ENCODE peak calls at places on chromosomes 16 and 17, in five cellular contexts. Q, H, F, G and C are unnamed samples.

GRCh38 chr16:4935231-4935855 is 1.6 kb downstream of the PPL start:
- DNase-seq in G (no peak), F (peak), Q (peak), H (peak), C (peak)

GRCh38 chr17:82415786-82416185 is 2.4 kb upstream of the HEXD start:
- DNase-seq in H (no peak), G (no peak), Q (no peak), F (no peak), C (no peak)

GRCh38 chr16:1523581-1524245 is 9.8 kb upstream of the TMEM204 start:
- DNase-seq in H (no peak), G (no peak), F (no peak), Q (no peak), C (no peak)

GRCh38 chr17:63525190-63525946 is 2.2 kb downstream of the KCNH6 start:
- DNase-seq in G (no peak), H (no peak), Q (no peak), F (no peak), C (no peak)

GRCh38 chr16:71367243-71367976 is 8.9 kb downstream of the CALB2 start:
- DNase-seq in F (peak), H (no peak), G (peak), Q (no peak), C (peak)

GRCh38 chr17:66819466-66819865 is 15.5 kb upstream of the CACNG5 start:
- DNase-seq in F (no peak), H (no peak), Q (no peak), G (no peak), C (no peak)

GRCh38 chr17:9054611-9055010 is 33.3 kb downstream of the NTN1 start:
- DNase-seq in G (no peak), F (no peak), H (no peak), Q (no peak), C (no peak)

GRCh38 chr17:77209330-77209748 is 68.6 kb downstream of the SEC14L1 start:
- DNase-seq in G (no peak), F (no peak), Q (peak), H (no peak), C (no peak)

GRCh38 chr17:31736855-31737625 is 122.0 kb downstream of the COPRS start:
- DNase-seq in H (no peak), G (no peak), Q (no peak), F (no peak), C (no peak)

GRCh38 chr17:17511971-17512858 is 16.0 kb upstream of the RASD1 start:
- DNase-seq in H (peak), Q (peak), G (peak), F (no peak), C (peak)

GRCh38 chr17:36808181-36808661 is 129.1 kb upstream of the LHX1 start:
- DNase-seq in Q (no peak), F (no peak), G (no peak), H (no peak), C (no peak)

GRCh38 chr17:48850792-48851325 is 20.0 kb downstream of the CALCOCO2 start:
- DNase-seq in H (no peak), G (no peak), Q (no peak), F (no peak), C (no peak)

GRCh38 chr17:40615295-40615988 is 32.2 kb downstream of the SMARCE1 start:
- DNase-seq in G (peak), F (peak), Q (no peak), H (no peak), C (peak)
- TF ChIP-seq CTCF in G (peak), F (peak), Q (no peak), H (peak), C (peak)

DNA sequence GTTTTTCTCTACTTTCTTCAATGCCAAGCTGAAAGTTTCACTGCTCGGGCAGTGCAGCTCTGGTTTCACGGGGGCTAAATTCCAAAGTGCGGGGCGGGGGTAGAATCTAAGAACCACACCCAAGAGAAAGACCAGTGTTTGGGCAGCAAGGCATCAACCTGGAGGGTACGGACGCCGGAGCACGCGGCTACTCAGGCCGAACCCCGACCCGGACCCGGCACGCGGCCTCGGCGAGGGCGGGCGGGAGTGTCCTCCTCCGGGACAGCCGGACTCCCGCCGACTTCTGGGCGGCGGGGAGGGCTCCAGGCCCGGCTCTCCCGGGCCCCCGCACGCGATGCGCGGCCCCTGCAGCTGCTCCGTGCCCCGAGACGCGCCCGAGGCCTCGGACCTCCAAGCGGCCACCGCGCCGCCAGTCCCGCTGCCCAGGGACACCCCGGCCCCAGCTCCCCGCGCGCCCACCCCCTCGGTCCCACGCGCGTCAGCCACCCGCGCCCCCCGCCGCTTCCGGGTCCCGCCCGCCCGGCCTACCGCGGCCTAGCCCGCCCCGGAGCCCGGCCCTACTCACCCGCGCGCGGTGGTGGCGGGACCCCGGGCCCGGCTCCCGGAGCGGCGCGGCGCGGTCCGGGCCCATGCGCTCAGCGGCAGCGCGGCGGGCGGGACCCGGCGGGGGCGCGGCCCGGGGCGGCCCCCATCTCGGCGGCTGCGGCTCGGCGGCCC is 561 bp downstream of the AXIN1 start:
- DNase-seq in G (no peak), H (peak), F (peak), Q (peak), C (no peak)
- H3K4me3 ChIP-seq in G (peak), H (peak), F (peak), Q (peak), C (peak)

DNA sequence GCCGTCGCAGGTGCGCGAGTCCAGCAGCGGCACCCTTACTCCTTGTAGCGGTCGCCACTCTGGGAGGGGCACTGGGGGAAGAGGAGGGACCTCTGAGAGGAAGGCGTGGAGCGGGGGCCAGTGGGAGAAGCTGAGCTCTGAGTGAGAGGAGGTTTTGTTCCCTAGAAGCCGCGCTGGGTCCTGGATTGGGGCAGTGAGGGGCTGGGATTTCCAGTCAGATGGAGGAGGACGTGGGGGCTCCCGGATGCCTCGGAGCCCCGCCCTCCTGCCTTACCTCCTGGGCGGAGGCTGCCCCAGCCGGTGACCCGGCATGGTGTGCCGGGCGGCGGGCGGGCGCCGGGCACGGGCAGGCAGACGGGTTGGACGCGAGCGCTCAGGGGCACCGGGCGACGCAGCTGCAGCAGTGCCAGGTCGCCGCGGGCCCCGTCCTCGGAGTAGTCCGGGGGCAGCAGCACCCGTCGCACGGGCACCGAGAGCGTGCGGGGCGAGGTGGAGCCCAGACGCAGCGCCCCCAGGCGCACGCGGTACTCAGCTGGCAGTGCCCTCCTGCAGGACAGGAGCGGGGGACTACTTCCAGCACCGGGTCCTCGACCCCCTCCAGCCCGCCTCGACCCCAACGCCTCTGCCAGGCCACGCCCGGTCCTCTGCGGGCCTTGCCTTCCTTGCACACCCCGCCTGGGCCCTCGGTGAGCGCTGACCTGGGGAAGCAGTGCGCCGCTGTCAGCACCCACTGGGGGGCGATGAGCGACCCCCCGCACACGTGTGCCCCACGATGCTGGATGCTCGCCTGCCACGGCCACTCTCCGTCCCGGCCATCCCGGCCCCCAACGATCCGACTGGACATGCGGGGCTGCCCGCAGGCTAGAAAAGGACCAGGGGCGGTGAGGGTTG is 2.0 kb downstream of the PRSS33 start:
- DNase-seq in H (no peak), Q (peak), F (no peak), G (no peak), C (no peak)
- TF ChIP-seq CTCF in H (no peak), Q (no peak), F (no peak), G (no peak), C (peak)

DNA sequence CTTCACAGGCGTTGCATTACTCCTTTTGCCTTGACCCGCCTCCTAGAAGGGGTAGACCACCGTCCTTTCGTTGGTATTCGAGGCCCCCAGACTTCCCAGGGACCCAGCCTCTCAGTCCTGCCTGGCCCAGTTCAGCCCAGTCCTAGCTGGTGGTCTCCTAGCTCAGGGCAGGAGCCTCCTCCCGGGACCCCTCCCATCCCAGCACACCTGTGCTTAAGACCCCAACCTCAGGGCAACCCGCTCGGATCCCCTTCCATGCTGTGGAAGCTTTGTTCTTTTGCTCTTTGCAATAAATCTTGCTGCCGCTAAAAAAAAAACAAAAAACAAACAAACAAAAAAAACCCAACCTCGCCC is 842 bp downstream of the PYDC1 start:
- DNase-seq in Q (no peak), H (no peak), F (no peak), G (no peak), C (no peak)
- H3K4me3 ChIP-seq in Q (no peak), H (peak), F (peak), G (peak), C (no peak)

GRCh38 chr16:85057212-85057889 is 29.8 kb downstream of the KIAA0513 start:
- DNase-seq in Q (no peak), H (no peak), G (peak), F (no peak), C (no peak)
- TF ChIP-seq CTCF in Q (no peak), H (peak), G (no peak), F (peak), C (peak)

GRCh38 chr16:86895609-86896008 is 317.3 kb downstream of the FOXL1 start:
- DNase-seq in G (no peak), Q (no peak), F (no peak), H (no peak), C (no peak)
- H3K4me3 ChIP-seq in G (no peak), Q (no peak), F (no peak), H (no peak), C (no peak)